ENCODE peak calls at places on chromosomes 3 and 15, in eight cellular contexts. P is AG08395; R is activated naive CD8-positive, alpha-beta T cell treated with anti-CD3 and anti-CD28 coated beads, Interleukin-2, amount 50 U/mL, for 24 hours; K is GM04504; S is stimulated activated CD4-positive, alpha-beta T cell treated with anti-CD3 and anti-CD28 coated beads, Interleukin-1b, Interleukin-23, amount 100 ng/mL, for 1 hour; D is KBM-7; O is activated CD4-positive, alpha-beta T cell treated with anti-CD3 and anti-CD28 coated beads for 24 hours; T is activated T-helper 1 cell treated with Interleukin-2 at 50 U/mL for 16 hours. N is an unnamed sample.

GRCh38 chr15:36469567-36469966 is 109.9 kb upstream of the CDIN1 start:
- DNase-seq in T (no peak), K (no peak), P (peak), D (no peak), S (no peak), O (no peak), R (no peak), N (peak)

GRCh38 chr3:101725192-101725889 is 927 bp downstream of the CEP97 start:
- DNase-seq in P (peak), S (peak), R (peak), K (no peak), O (no peak), D (peak), T (peak), N (no peak)

GRCh38 chr15:46213551-46213950 is 578.7 kb downstream of the SQOR start:
- DNase-seq in R (no peak), S (no peak), P (no peak), D (no peak), T (no peak), O (no peak), K (no peak), N (no peak)

GRCh38 chr15:68305420-68305871 is 27.9 kb downstream of the FEM1B start:
- DNase-seq in T (no peak), O (no peak), K (no peak), R (no peak), D (no peak), S (no peak), P (no peak), N (no peak)

GRCh38 chr3:106083207-106083606 is 214.4 kb upstream of the CBLB start:
- DNase-seq in P (no peak), K (no peak), R (no peak), S (no peak), O (no peak), D (no peak), T (no peak), N (no peak)

GRCh38 chr3:50658831-50659230 is 15.9 kb upstream of the DOCK3 start:
- DNase-seq in K (no peak), P (no peak), O (no peak), R (no peak), S (no peak), T (no peak), D (no peak), N (no peak)

GRCh38 chr15:90001062-90001682 is at the start of gene ZNF710:
- DNase-seq in D (peak), P (peak), T (no peak), R (peak), O (no peak), S (no peak), K (peak), N (peak)

GRCh38 chr15:75232826-75233503 is 25.2 kb upstream of the GOLGA6C start:
- DNase-seq in D (no peak), R (no peak), K (no peak), T (no peak), P (no peak), O (no peak), S (no peak), N (peak)

GRCh38 chr3:175356899-175357324 is 497.8 kb downstream of the NAALADL2 start:
- DNase-seq in D (no peak), R (no peak), P (no peak), S (no peak), T (no peak), O (no peak), K (peak), N (no peak)

GRCh38 chr15:99753066-99753465 is 19.8 kb upstream of the LYSMD4 start:
- DNase-seq in D (no peak), T (no peak), R (no peak), O (no peak), P (no peak), S (no peak), K (no peak), N (no peak)